ENCODE peak calls at places on chromosomes 7 and 10, in five cellular contexts. P, F, G, E and I are unnamed samples.

GRCh38 chr10:120423350-120424197 is 33.5 kb upstream of the PLPP4 start:
- DNase-seq in E (peak; percentile 38), G (peak; percentile 32), F (peak; percentile 13), P (peak; percentile 54), I (peak; percentile 53)

GRCh38 chr7:158443688-158444483 is 143.7 kb downstream of the PTPRN2 start:
- DNase-seq in E (no peak), P (no peak), G (no peak), F (no peak), I (no peak)

GRCh38 chr10:18290651-18291313 is 150.6 kb downstream of the CACNB2 start:
- DNase-seq in E (no peak), F (no peak), P (no peak), G (no peak), I (no peak)

GRCh38 chr7:98802088-98802780 is 67.6 kb downstream of the TMEM130 start:
- DNase-seq in E (peak; percentile 10), G (peak; percentile 45), P (peak; percentile 2), F (peak; percentile 19), I (no peak)

GRCh38 chr7:149625339-149625946 is 127.8 kb upstream of the ZNF746 start:
- DNase-seq in E (peak; percentile 68), P (peak; percentile 67), F (peak; percentile 54), G (peak; percentile 33), I (peak; percentile 66)

GRCh38 chr10:10552948-10553347 is 464.7 kb upstream of the CELF2 start:
- DNase-seq in E (no peak), F (no peak), P (no peak), G (no peak), I (no peak)

GRCh38 chr10:112823007-112823406 is 127.0 kb upstream of the TCF7L2 start:
- DNase-seq in F (no peak), G (no peak), E (no peak), P (no peak), I (no peak)

GRCh38 chr7:116356979-116357378 is 142.6 kb upstream of the CAV2 start:
- DNase-seq in E (no peak), P (no peak), G (no peak), F (peak; percentile 33), I (no peak)

GRCh38 chr7:153529100-153529499 is 523.1 kb upstream of the DPP6 start:
- DNase-seq in F (no peak), E (no peak), P (no peak), G (no peak), I (no peak)

GRCh38 chr10:124362572-124362971 is 56.2 kb downstream of the OAT start:
- DNase-seq in F (no peak), E (no peak), G (no peak), P (no peak), I (no peak)

GRCh38 chr7:29449569-29450260 is 113.9 kb upstream of the PRR15 start:
- DNase-seq in F (no peak), G (no peak), P (no peak), E (no peak), I (no peak)

GRCh38 chr7:105224884-105225651 is 163.7 kb downstream of the SRPK2 start:
- DNase-seq in F (peak; percentile 95), G (no peak), P (no peak), E (no peak), I (no peak)

GRCh38 chr7:137209151-137209822 is 134.2 kb downstream of the PTN start:
- DNase-seq in F (peak; percentile 25), P (peak; percentile 17), E (no peak), G (no peak), I (no peak)

GRCh38 chr7:112546723-112547513 is 66.1 kb downstream of the LSMEM1 start:
- DNase-seq in E (no peak), G (no peak), F (peak; percentile 5), P (no peak), I (no peak)

GRCh38 chr10:11279286-11279685 is 261.6 kb downstream of the CELF2 start:
- DNase-seq in G (no peak), P (no peak), E (no peak), F (no peak), I (no peak)

GRCh38 chr10:127337801-127338200 is 141.4 kb upstream of the INSYN2A start:
- DNase-seq in P (no peak), E (no peak), G (no peak), F (no peak), I (no peak)

GRCh38 chr10:62384057-62384446 is 9.9 kb downstream of the ZNF365 start:
- DNase-seq in P (no peak), F (peak; percentile 88), G (no peak), E (no peak), I (no peak)

GRCh38 chr10:122894261-122894944 is 15.0 kb upstream of the FAM24B start:
- DNase-seq in F (no peak), P (no peak), E (no peak), G (no peak), I (no peak)

GRCh38 chr7:36430171-36430570 is 40.5 kb downstream of the ANLN start:
- DNase-seq in F (peak; percentile 6), G (no peak), E (no peak), P (no peak), I (no peak)

GRCh38 chr7:50791921-50792341 is 9.2 kb upstream of the GRB10 start:
- DNase-seq in F (peak; percentile 38), G (no peak), E (no peak), P (no peak), I (no peak)

GRCh38 chr10:61024801-61025201 is 80.8 kb upstream of the RHOBTB1 start:
- DNase-seq in F (peak; percentile 16), E (no peak), G (no peak), P (no peak), I (no peak)

GRCh38 chr7:47225387-47226170 is 356.3 kb downstream of the TNS3 start:
- DNase-seq in E (no peak), G (no peak), F (no peak), P (no peak), I (no peak)

GRCh38 chr7:45938626-45939302 is 17.7 kb upstream of the IGFBP3 start:
- DNase-seq in F (no peak), G (no peak), P (no peak), E (no peak), I (no peak)

DNA sequence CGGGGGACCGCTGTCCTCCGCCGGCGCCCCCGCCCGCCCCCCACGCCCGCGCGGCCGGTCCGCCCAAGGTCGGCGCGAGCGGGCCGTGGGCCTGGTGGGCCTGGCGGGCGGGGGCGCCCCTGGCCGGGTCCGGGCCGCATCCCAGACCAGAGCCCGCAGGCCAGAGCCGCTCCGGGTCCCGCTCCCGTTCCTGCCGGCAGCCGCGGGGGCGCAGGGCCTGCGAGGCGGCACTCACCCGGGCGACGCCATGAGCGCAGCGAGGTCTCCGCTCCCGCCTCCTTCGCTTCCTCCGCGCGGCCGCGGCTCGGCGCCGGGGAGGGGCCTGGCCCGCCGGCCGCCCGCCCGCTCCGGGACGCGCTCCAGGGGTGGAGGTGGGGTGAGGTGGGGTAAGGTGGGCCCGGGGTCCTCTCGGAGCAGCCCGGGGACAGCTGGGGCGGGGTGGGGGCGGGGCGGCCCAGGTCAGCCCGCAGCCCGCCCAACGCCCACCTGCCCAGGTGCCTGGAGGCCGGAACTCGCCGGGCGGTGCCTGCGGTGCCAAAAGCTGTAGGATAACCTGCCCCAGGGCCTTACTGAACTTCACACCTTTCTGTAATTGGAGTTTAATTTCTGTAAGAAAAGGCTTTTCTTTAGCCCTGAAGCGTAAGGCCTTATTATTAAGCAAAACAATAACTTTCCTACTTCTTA is at the start of gene URGCP:
- DNase-seq in G (peak; percentile 60), E (peak; percentile 57), F (peak; percentile 20), P (peak; percentile 60), I (peak; percentile 58)
- TF ChIP-seq POLR2A in G (no peak), E (no peak), F (peak; percentile 40), P (no peak), I (no peak)

GRCh38 chr7:86748843-86749720 is 105.4 kb downstream of the GRM3 start:
- DNase-seq in E (no peak), P (no peak), G (no peak), F (no peak), I (no peak)

GRCh38 chr7:86747698-86748097 is 104.0 kb downstream of the GRM3 start:
- DNase-seq in F (no peak), E (no peak), G (no peak), P (no peak), I (no peak)

GRCh38 chr7:86750124-86750523 is 106.4 kb downstream of the GRM3 start:
- DNase-seq in F (no peak), E (no peak), P (no peak), G (no peak), I (no peak)

DNA sequence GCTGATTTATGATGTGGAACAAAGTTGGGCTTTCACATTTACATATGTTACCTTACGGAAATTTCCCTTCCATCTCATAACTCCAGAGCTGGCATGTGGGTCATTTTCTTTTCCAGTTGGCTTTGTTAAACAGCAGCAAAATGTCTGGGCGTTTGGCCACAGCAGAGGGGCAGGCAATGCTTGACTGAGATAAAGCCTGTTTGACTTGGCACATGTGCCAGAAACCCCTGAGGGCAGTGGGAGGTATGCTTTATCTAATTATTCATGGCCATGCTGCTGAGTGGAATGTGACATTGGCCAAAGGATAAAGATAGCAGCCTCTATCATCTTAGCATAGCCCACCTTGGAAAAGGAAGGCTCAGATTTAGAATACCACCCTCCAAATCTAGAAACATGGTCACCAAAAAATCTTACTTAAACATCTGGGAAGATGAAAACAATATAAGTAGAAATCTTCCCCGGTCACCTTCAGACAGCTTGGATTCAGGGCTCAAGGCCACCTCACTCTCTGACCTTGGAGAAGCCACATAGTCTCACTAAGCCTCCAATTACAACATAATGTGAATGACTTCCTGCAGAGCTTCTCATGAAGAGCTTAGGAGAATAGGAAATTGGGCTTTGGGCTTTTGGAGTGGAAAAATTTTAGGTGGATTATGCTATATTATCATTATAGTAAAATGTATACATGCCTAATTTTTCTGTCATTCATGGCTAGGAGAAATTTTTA is 101.5 kb downstream of the GRM3 start:
- DNase-seq in F (no peak), P (no peak), E (no peak), G (no peak), I (peak; percentile 70)
- TF ChIP-seq CTCF in F (no peak), P (no peak), E (no peak), G (no peak), I (no peak)

DNA sequence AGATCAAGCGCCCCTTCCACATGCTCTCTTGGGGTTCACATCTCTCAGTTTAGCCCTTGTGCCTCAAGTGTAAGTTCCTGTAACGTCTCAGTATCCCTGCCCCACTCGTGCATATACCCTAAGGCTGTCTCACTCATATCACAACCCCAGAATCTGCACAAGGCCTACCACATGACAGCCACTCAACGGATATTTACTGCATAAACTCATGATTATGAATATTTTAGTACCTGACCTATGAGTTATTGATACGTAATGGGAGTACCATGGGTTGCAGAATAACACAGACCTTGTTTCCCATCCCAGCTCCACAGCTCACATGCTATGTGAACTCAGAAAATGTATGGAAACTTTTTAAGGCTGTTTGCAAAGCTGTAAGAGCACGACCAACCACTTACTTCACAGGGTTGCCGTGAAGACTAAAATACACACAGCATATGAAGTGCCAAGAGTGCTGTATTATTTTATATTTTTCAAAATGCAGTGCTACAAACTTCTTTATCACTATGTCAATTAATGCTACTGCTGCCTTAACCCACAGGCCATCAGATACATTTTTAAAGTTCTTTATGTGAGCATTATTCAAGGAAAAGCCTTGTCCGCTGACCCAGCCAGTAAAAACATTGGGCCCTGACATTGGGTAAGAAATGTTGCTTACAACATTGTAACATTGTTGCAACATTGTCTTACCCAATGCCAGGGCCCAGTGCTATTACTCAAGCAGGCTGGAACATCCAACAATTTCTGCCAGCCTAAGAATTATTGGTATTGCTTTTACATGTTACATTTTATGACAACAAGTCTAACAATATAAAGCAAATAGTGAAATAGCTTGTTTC is 97.2 kb downstream of the JAZF1 start:
- DNase-seq in P (no peak), G (peak; percentile 51), E (no peak), F (peak; percentile 43), I (no peak)
- TF ChIP-seq POLR2A in P (no peak), G (no peak), E (no peak), F (no peak), I (no peak)

DNA sequence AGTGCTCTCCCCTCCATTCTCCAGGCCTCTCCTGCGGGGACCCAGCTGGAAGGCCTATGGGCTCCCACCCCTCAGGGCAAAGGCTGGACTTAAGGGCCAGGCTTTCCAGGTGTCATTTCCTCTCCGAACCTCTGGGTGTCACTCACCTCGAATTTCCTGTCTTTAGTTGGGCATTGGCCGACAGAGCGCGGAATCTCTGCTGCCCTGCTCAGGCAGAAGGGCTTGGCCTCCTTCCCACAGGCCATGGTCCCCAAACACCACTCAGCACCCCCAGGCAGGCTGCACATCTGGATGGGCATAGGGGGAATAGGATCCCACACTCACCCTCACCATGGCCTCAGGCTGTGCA is 212.9 kb downstream of the CCSER2 start:
- DNase-seq in P (peak; percentile 35), F (no peak), G (no peak), E (no peak), I (no peak)
- TF ChIP-seq CTCF in P (peak; percentile 7), F (no peak), G (no peak), E (no peak), I (no peak)